ENCODE peak calls at places on chromosomes 4 and X, in four cellular contexts. One of them, this sample, is unnamed.

GRCh38 chr4:85556293-85556692 is 81.3 kb downstream of the ARHGAP24 start:
- ATAC-seq in upper lobe of left lung: no peak
- ATAC-seq in HepG2: no peak
- ATAC-seq in GM12878: peak
- ATAC-seq in this sample: no peak

GRCh38 chrX:149940015-149940716 is 1.9 kb upstream of the EOLA2 start:
- ATAC-seq in GM12878: peak
- ATAC-seq in HepG2: peak
- ATAC-seq in upper lobe of left lung: peak
- ATAC-seq in this sample: peak

GRCh38 chr4:100162027-100162685 is 28.1 kb downstream of the DDIT4L start:
- ATAC-seq in HepG2: no peak
- ATAC-seq in GM12878: peak
- ATAC-seq in upper lobe of left lung: no peak
- ATAC-seq in this sample: no peak

GRCh38 chrX:28756647-28757046 is 169.4 kb downstream of the IL1RAPL1 start:
- ATAC-seq in upper lobe of left lung: no peak
- ATAC-seq in GM12878: no peak
- ATAC-seq in HepG2: no peak
- ATAC-seq in this sample: no peak

GRCh38 chrX:101219840-101220191 is 230 bp downstream of the DRP2 start:
- ATAC-seq in HepG2: no peak
- ATAC-seq in upper lobe of left lung: no peak
- ATAC-seq in GM12878: no peak
- ATAC-seq in this sample: no peak

GRCh38 chr4:177401658-177402273 is 40.5 kb downstream of the AGA start:
- ATAC-seq in GM12878: no peak
- ATAC-seq in HepG2: no peak
- ATAC-seq in upper lobe of left lung: no peak
- ATAC-seq in this sample: no peak

GRCh38 chr4:110128092-110128989 is 70.1 kb downstream of the ELOVL6 start:
- ATAC-seq in upper lobe of left lung: peak
- ATAC-seq in HepG2: no peak
- ATAC-seq in GM12878: no peak
- ATAC-seq in this sample: no peak

GRCh38 chr4:70829492-70829891 is 10.2 kb downstream of the GRSF1 start:
- ATAC-seq in upper lobe of left lung: no peak
- ATAC-seq in GM12878: no peak
- ATAC-seq in HepG2: peak
- ATAC-seq in this sample: no peak

GRCh38 chrX:51834076-51834475 is 59.3 kb upstream of the MAGED1 start:
- ATAC-seq in HepG2: no peak
- ATAC-seq in GM12878: no peak
- ATAC-seq in upper lobe of left lung: no peak
- ATAC-seq in this sample: no peak

GRCh38 chr4:69831646-69832325 is 28.2 kb downstream of the SULT1E1 start:
- ATAC-seq in GM12878: peak
- ATAC-seq in upper lobe of left lung: peak
- ATAC-seq in HepG2: peak
- ATAC-seq in this sample: peak

GRCh38 chrX:44459501-44459900 is 83.2 kb downstream of the FUNDC1 start:
- ATAC-seq in HepG2: peak
- ATAC-seq in GM12878: no peak
- ATAC-seq in upper lobe of left lung: no peak
- ATAC-seq in this sample: no peak

GRCh38 chr4:99572527-99573240 is 1.9 kb upstream of the MTTP start:
- ATAC-seq in upper lobe of left lung: peak
- ATAC-seq in HepG2: peak
- ATAC-seq in GM12878: no peak
- ATAC-seq in this sample: peak

GRCh38 chrX:13007519-13008188 is 32.7 kb downstream of the TMSB4X start:
- ATAC-seq in GM12878: peak
- ATAC-seq in HepG2: no peak
- ATAC-seq in upper lobe of left lung: no peak
- ATAC-seq in this sample: peak

GRCh38 chrX:103562801-103563200 is 22.5 kb upstream of the TCEAL4 start:
- ATAC-seq in upper lobe of left lung: no peak
- ATAC-seq in GM12878: no peak
- ATAC-seq in HepG2: no peak
- ATAC-seq in this sample: no peak

GRCh38 chr4:63670735-63671134 is 738.5 kb downstream of the TECRL start:
- ATAC-seq in HepG2: no peak
- ATAC-seq in upper lobe of left lung: no peak
- ATAC-seq in GM12878: no peak
- ATAC-seq in this sample: no peak

GRCh38 chrX:112359906-112360305 is 277.3 kb upstream of the TRPC5 start:
- ATAC-seq in GM12878: no peak
- ATAC-seq in upper lobe of left lung: no peak
- ATAC-seq in HepG2: no peak
- ATAC-seq in this sample: no peak

GRCh38 chr4:16820304-16820703 is 78.1 kb downstream of the LDB2 start:
- ATAC-seq in GM12878: no peak
- ATAC-seq in HepG2: no peak
- ATAC-seq in upper lobe of left lung: no peak
- ATAC-seq in this sample: peak

GRCh38 chr4:1842339-1842895 is 13.5 kb downstream of the LETM1 start:
- ATAC-seq in GM12878: no peak
- ATAC-seq in HepG2: peak
- ATAC-seq in upper lobe of left lung: peak
- ATAC-seq in this sample: no peak

GRCh38 chr4:22179124-22179874 is 230.7 kb upstream of the KCNIP4 start:
- ATAC-seq in HepG2: no peak
- ATAC-seq in GM12878: no peak
- ATAC-seq in upper lobe of left lung: peak
- ATAC-seq in this sample: no peak

GRCh38 chr4:168265327-168265726 is 53.2 kb downstream of the DDX60 start:
- ATAC-seq in GM12878: no peak
- ATAC-seq in HepG2: no peak
- ATAC-seq in upper lobe of left lung: no peak
- ATAC-seq in this sample: no peak

GRCh38 chr4:17545374-17546140 is 30.6 kb downstream of the CLRN2 start:
- ATAC-seq in upper lobe of left lung: no peak
- ATAC-seq in GM12878: no peak
- ATAC-seq in HepG2: no peak
- ATAC-seq in this sample: no peak

GRCh38 chr4:478373-478772 is 20.6 kb downstream of the ZNF721 start:
- ATAC-seq in GM12878: no peak
- ATAC-seq in HepG2: no peak
- ATAC-seq in upper lobe of left lung: no peak
- ATAC-seq in this sample: no peak

GRCh38 chr4:1864076-1865008 is 6.9 kb upstream of the NSD2 start:
- ATAC-seq in GM12878: no peak
- ATAC-seq in HepG2: peak
- ATAC-seq in upper lobe of left lung: no peak
- ATAC-seq in this sample: peak

GRCh38 chr4:70300215-70300614 is 34.6 kb upstream of the CABS1 start:
- ATAC-seq in upper lobe of left lung: no peak
- ATAC-seq in GM12878: no peak
- ATAC-seq in HepG2: no peak
- ATAC-seq in this sample: no peak

GRCh38 chr4:121765368-121765705 is 373 bp upstream of the SMIM43 start:
- ATAC-seq in HepG2: peak
- ATAC-seq in GM12878: no peak
- ATAC-seq in upper lobe of left lung: no peak
- ATAC-seq in this sample: no peak

GRCh38 chr4:56181140-56181950 is 205.9 kb downstream of the AASDH start:
- ATAC-seq in HepG2: no peak
- ATAC-seq in upper lobe of left lung: no peak
- ATAC-seq in GM12878: no peak
- ATAC-seq in this sample: no peak

GRCh38 chrX:112816908-112817307 is 23.7 kb downstream of the AMOT start:
- ATAC-seq in upper lobe of left lung: no peak
- ATAC-seq in HepG2: no peak
- ATAC-seq in GM12878: no peak
- ATAC-seq in this sample: no peak

GRCh38 chrX:107627792-107628661 is at the start of gene PRPS1:
- ATAC-seq in HepG2: peak
- ATAC-seq in upper lobe of left lung: peak
- ATAC-seq in GM12878: peak
- ATAC-seq in this sample: peak

GRCh38 chr4:168787334-168787733 is 222.7 kb downstream of the CBR4 start:
- ATAC-seq in HepG2: no peak
- ATAC-seq in upper lobe of left lung: no peak
- ATAC-seq in GM12878: peak
- ATAC-seq in this sample: no peak

GRCh38 chr4:70838400-70838971 is 1.2 kb downstream of the GRSF1 start:
- ATAC-seq in HepG2: no peak
- ATAC-seq in GM12878: no peak
- ATAC-seq in upper lobe of left lung: no peak
- ATAC-seq in this sample: no peak

GRCh38 chr4:82583897-82584604 is 22.3 kb upstream of the TMEM150C start:
- ATAC-seq in GM12878: no peak
- ATAC-seq in HepG2: peak
- ATAC-seq in upper lobe of left lung: no peak
- ATAC-seq in this sample: no peak

GRCh38 chr4:11182031-11182430 is 246.7 kb downstream of the HS3ST1 start:
- ATAC-seq in HepG2: no peak
- ATAC-seq in GM12878: no peak
- ATAC-seq in upper lobe of left lung: no peak
- ATAC-seq in this sample: no peak

GRCh38 chr4:184504385-184504784 is 30.0 kb upstream of the IRF2 start:
- ATAC-seq in GM12878: no peak
- ATAC-seq in HepG2: no peak
- ATAC-seq in upper lobe of left lung: no peak
- ATAC-seq in this sample: no peak

GRCh38 chr4:184506527-184507121 is 32.3 kb upstream of the IRF2 start:
- ATAC-seq in HepG2: peak
- ATAC-seq in upper lobe of left lung: peak
- ATAC-seq in GM12878: peak
- ATAC-seq in this sample: no peak

GRCh38 chr4:184498598-184498997 is 24.2 kb upstream of the IRF2 start:
- ATAC-seq in GM12878: no peak
- ATAC-seq in upper lobe of left lung: no peak
- ATAC-seq in HepG2: no peak
- ATAC-seq in this sample: no peak

GRCh38 chr4:184503869-184504300 is 29.5 kb upstream of the IRF2 start:
- ATAC-seq in HepG2: no peak
- ATAC-seq in GM12878: no peak
- ATAC-seq in upper lobe of left lung: peak
- ATAC-seq in this sample: no peak
- TF ChIP-seq EP300 in HepG2: no peak
- TF ChIP-seq EP300 in GM12878: no peak
- TF ChIP-seq EP300 in upper lobe of left lung: no peak
- TF ChIP-seq EP300 in this sample: no peak

DNA sequence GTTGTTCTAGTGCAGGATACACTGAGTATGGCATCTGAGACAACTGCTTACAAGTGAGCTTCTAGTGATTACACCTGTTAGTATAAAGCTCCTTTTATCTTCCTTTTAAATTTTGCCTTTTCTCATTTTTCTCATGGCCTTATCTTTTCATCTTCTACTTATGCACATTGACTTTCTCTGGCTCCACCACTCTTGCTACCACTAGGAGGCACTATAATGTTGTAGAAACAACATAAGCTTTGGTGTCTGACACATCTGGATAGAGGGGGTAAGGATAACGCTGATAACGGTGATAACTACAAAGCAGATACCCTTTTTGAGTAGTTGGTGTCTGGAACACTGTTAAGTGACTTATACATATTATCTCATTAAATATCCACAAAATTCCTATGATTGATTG is 187.4 kb upstream of the TEX13C start:
- ATAC-seq in GM12878: peak
- ATAC-seq in upper lobe of left lung: no peak
- ATAC-seq in HepG2: no peak
- ATAC-seq in this sample: no peak
- TF ChIP-seq CTCF in GM12878: peak
- TF ChIP-seq CTCF in upper lobe of left lung: no peak
- TF ChIP-seq CTCF in HepG2: peak
- TF ChIP-seq CTCF in this sample: peak

GRCh38 chr4:147578057-147578476 is 39.1 kb upstream of the TMEM184C start:
- ATAC-seq in GM12878: no peak
- ATAC-seq in upper lobe of left lung: no peak
- ATAC-seq in HepG2: no peak
- ATAC-seq in this sample: peak
- TF ChIP-seq EP300 in GM12878: no peak
- TF ChIP-seq EP300 in upper lobe of left lung: no peak
- TF ChIP-seq EP300 in HepG2: no peak
- TF ChIP-seq EP300 in this sample: no peak

DNA sequence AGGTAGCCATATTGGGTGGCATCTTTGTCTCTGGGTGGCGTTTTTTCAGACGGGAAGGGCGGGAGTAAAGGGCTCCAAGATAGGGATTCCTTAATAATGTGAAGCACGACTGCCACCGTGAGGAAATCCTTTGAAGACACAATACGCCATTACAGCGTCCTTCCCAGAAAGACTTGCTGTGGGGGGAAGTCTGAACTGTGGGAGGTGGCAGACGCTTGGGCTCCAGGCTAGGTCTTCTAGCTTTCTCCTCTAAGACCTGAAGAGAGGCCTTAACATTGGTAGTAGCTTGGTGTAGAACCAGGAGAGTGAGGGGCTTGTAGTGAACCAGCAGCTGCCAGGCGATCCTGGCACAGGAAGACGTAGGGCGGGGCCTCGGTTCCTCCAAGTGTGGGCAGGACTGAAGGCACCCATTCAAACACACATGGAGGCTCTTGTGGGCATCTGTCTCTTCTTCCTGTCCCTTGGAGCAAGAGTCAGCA is 197.3 kb downstream of the OR13H1 start:
- ATAC-seq in upper lobe of left lung: no peak
- ATAC-seq in HepG2: no peak
- ATAC-seq in GM12878: peak
- ATAC-seq in this sample: peak
- TF ChIP-seq CTCF in upper lobe of left lung: peak
- TF ChIP-seq CTCF in HepG2: no peak
- TF ChIP-seq CTCF in GM12878: peak
- TF ChIP-seq CTCF in this sample: no peak